ENCODE peak calls at places on chromosomes 3 and 15, in four cellular contexts. H is SW480; U is activated CD4-positive, alpha-beta T cell treated with anti-CD3 and anti-CD28 coated beads, Interleukin-2, amount 50 U/mL, for 1 hour; V is ACHN. J is an unnamed sample.

GRCh38 chr3:46479696-46480095 is 15.0 kb upstream of the LTF start:
- DNase-seq in H (no peak), V (no peak), U (no peak), J (no peak)

GRCh38 chr3:51703026-51703775 is 3.7 kb upstream of the GRM2 start:
- DNase-seq in H (no peak), V (no peak), U (no peak), J (no peak)

GRCh38 chr3:158701666-158702065 is 29.2 kb upstream of the LXN start:
- DNase-seq in V (no peak), H (no peak), U (no peak), J (no peak)

GRCh38 chr3:31919528-31919927 is 61.5 kb downstream of the OSBPL10 start:
- DNase-seq in U (no peak), V (no peak), H (no peak), J (no peak)

GRCh38 chr15:35626531-35626930 is 80.6 kb upstream of the DPH6 start:
- DNase-seq in U (no peak), H (no peak), V (no peak), J (no peak)

GRCh38 chr15:93152951-93153350 is 63.9 kb upstream of the RGMA start:
- DNase-seq in U (no peak), V (no peak), H (no peak), J (no peak)

GRCh38 chr3:71641669-71642068 is 58.1 kb upstream of the FOXP1 start:
- DNase-seq in H (peak), V (peak), U (no peak), J (peak)

GRCh38 chr3:27859821-27860220 is 137.7 kb upstream of the EOMES start:
- DNase-seq in H (peak), U (no peak), V (no peak), J (no peak)

GRCh38 chr3:98013428-98014349 is 21.4 kb downstream of the GABRR3 start:
- DNase-seq in H (no peak), V (no peak), U (no peak), J (no peak)

GRCh38 chr3:36868614-36869436 is 76.0 kb downstream of the TRANK1 start:
- DNase-seq in U (peak), H (peak), V (peak), J (peak)

GRCh38 chr3:113271189-113271588 is 59.8 kb downstream of the BOC start:
- DNase-seq in V (no peak), U (no peak), H (no peak), J (no peak)

GRCh38 chr3:156293566-156293965 is 173.2 kb downstream of the KCNAB1 start:
- DNase-seq in H (no peak), V (no peak), U (no peak), J (no peak)

GRCh38 chr15:73856458-73857192 is 16.7 kb upstream of the TBC1D21 start:
- DNase-seq in U (no peak), V (no peak), H (peak), J (no peak)

GRCh38 chr3:89113887-89114840 is 6.7 kb downstream of the EPHA3 start:
- DNase-seq in V (peak), U (peak), H (peak), J (no peak)

GRCh38 chr3:79016587-79017380 is 751.0 kb downstream of the ROBO1 start:
- DNase-seq in H (no peak), U (no peak), V (no peak), J (peak)

GRCh38 chr3:179297971-179298725 is 24.7 kb upstream of the ZNF639 start:
- DNase-seq in U (no peak), H (no peak), V (no peak), J (no peak)

GRCh38 chr3:197881601-197882000 is 68.4 kb upstream of the RPL35A start:
- DNase-seq in H (no peak), U (no peak), V (no peak), J (no peak)

GRCh38 chr15:65307978-65308377 is 3.5 kb downstream of the RNU5B-1 start:
- DNase-seq in U (no peak), H (no peak), V (no peak), J (no peak)

J was measured in RKO.